ENCODE peak calls at places on chromosomes 11 and 22, in ten cellular contexts. R is OCI-LY7; H is RWPE1; U is HFF-Myc; A is activated CD8-positive, alpha-beta memory T cell treated with anti-CD3 and anti-CD28 coated beads for 48 hours; P is CD4-positive, CD25-positive, alpha-beta regulatory T cell; C is non-pigmented ciliary epithelial cell; F is psoas muscle; K is GF-D8; J is fibroblast of gingiva. Y is an unnamed sample.

GRCh38 chr22:42994917-42995562 is 19.9 kb downstream of the PACSIN2 start:
- DNase-seq in R (peak), H (peak), U (no peak), A (no peak), P (no peak), C (no peak), F (no peak), K (peak), J (peak), Y (peak)

GRCh38 chr11:113105584-113105983 is 144.4 kb downstream of the NCAM1 start:
- DNase-seq in R (no peak), H (no peak), U (no peak), A (no peak), P (no peak), C (no peak), F (no peak), K (no peak), J (no peak), Y (no peak)

GRCh38 chr11:123381817-123382554 is 48.1 kb upstream of the GRAMD1B start:
- DNase-seq in R (no peak), H (no peak), U (no peak), A (peak), P (peak), C (no peak), F (no peak), K (no peak), J (no peak), Y (no peak)

GRCh38 chr11:100808904-100809491 is 121.9 kb downstream of the ARHGAP42 start:
- DNase-seq in R (no peak), H (no peak), U (no peak), A (no peak), P (no peak), C (peak), F (no peak), K (no peak), J (no peak), Y (no peak)

GRCh38 chr22:45905326-45905923 is 71.5 kb downstream of the WNT7B start:
- DNase-seq in R (no peak), H (no peak), U (no peak), A (no peak), P (no peak), C (no peak), F (no peak), K (no peak), J (no peak), Y (no peak)

GRCh38 chr11:108912587-108912986 is 247.7 kb downstream of the DDX10 start:
- DNase-seq in R (no peak), H (no peak), U (no peak), A (no peak), P (no peak), C (no peak), F (no peak), K (no peak), J (no peak), Y (no peak)

GRCh38 chr22:40665312-40665711 is 14.0 kb upstream of the MCHR1 start:
- DNase-seq in R (no peak), H (no peak), U (no peak), A (no peak), P (no peak), C (no peak), F (no peak), K (no peak), J (peak), Y (no peak)

GRCh38 chr11:68127791-68128681 is 6.8 kb upstream of the CHKA start:
- DNase-seq in R (no peak), H (no peak), U (no peak), A (no peak), P (no peak), C (peak), F (peak), K (no peak), J (peak), Y (no peak)

GRCh38 chr11:122727101-122727929 is 71.8 kb downstream of the UBASH3B start:
- DNase-seq in R (peak), H (no peak), U (no peak), A (no peak), P (peak), C (no peak), F (no peak), K (no peak), J (peak), Y (peak)

GRCh38 chr11:61883327-61883726 is 8.0 kb downstream of the FADS3 start:
- DNase-seq in R (no peak), H (no peak), U (no peak), A (no peak), P (no peak), C (no peak), F (no peak), K (no peak), J (no peak), Y (no peak)

GRCh38 chr11:44464741-44465140 is 100.7 kb upstream of the CD82 start:
- DNase-seq in R (peak), H (no peak), U (no peak), A (no peak), P (no peak), C (no peak), F (no peak), K (no peak), J (no peak), Y (peak)

GRCh38 chr11:42974510-42974909 is 337.3 kb upstream of the API5 start:
- DNase-seq in R (no peak), H (no peak), U (no peak), A (no peak), P (no peak), C (no peak), F (no peak), K (no peak), J (no peak), Y (peak)

GRCh38 chr11:135037828-135038227 is 625.8 kb upstream of the B3GAT1 start:
- DNase-seq in R (no peak), H (no peak), U (no peak), A (no peak), P (no peak), C (no peak), F (no peak), K (no peak), J (no peak), Y (no peak)

GRCh38 chr22:20571078-20571503 is 63.7 kb downstream of the MED15 start:
- DNase-seq in R (no peak), H (no peak), U (no peak), A (no peak), P (peak), C (no peak), F (no peak), K (no peak), J (no peak), Y (no peak)

GRCh38 chr11:56688554-56688953 is 10.3 kb upstream of the OR9G1 start:
- DNase-seq in R (no peak), H (no peak), U (no peak), A (no peak), P (no peak), C (no peak), F (no peak), K (no peak), J (no peak), Y (no peak)

GRCh38 chr22:17501679-17502285 is 61.5 kb upstream of the SLC25A18 start:
- DNase-seq in R (peak), H (peak), U (peak), A (no peak), P (peak), C (peak), F (no peak), K (peak), J (peak), Y (peak)

GRCh38 chr11:3001496-3001895 is 9.4 kb upstream of the NAP1L4 start:
- DNase-seq in R (no peak), H (no peak), U (no peak), A (no peak), P (no peak), C (no peak), F (no peak), K (no peak), J (no peak), Y (no peak)

GRCh38 chr22:39148727-39149535 is 3.5 kb downstream of the CBX7 start:
- DNase-seq in R (peak), H (no peak), U (no peak), A (peak), P (peak), C (no peak), F (peak), K (no peak), J (no peak), Y (peak)

GRCh38 chr11:702731-703461 is 3.1 kb upstream of the EPS8L2 start:
- DNase-seq in R (no peak), H (no peak), U (no peak), A (no peak), P (no peak), C (no peak), F (peak), K (no peak), J (peak), Y (no peak)

GRCh38 chr11:12543596-12544415 is 130.4 kb upstream of the TEAD1 start:
- DNase-seq in R (no peak), H (peak), U (no peak), A (no peak), P (no peak), C (no peak), F (no peak), K (no peak), J (no peak), Y (no peak)

GRCh38 chr22:25749420-25750169 is 7.6 kb downstream of the MYO18B start:
- DNase-seq in R (no peak), H (no peak), U (no peak), A (no peak), P (peak), C (no peak), F (no peak), K (no peak), J (no peak), Y (no peak)

GRCh38 chr11:130674686-130675085 is 226.2 kb downstream of the ADAMTS15 start:
- DNase-seq in R (no peak), H (no peak), U (no peak), A (no peak), P (no peak), C (no peak), F (no peak), K (no peak), J (peak), Y (no peak)

GRCh38 chr11:1546536-1547466 is 25.3 kb downstream of the DUSP8 start:
- DNase-seq in R (peak), H (peak), U (no peak), A (no peak), P (peak), C (no peak), F (peak), K (no peak), J (no peak), Y (peak)

GRCh38 chr11:61133956-61134662 is 27.1 kb downstream of the VPS37C start:
- DNase-seq in R (no peak), H (no peak), U (no peak), A (no peak), P (no peak), C (no peak), F (no peak), K (no peak), J (no peak), Y (no peak)

GRCh38 chr11:83033972-83034672 is 37.6 kb downstream of the RAB30 start:
- DNase-seq in R (no peak), H (peak), U (peak), A (no peak), P (no peak), C (no peak), F (peak), K (no peak), J (peak), Y (peak)

GRCh38 chr11:2777871-2778629 is 78.3 kb upstream of the KCNQ1OT1 start:
- DNase-seq in R (no peak), H (no peak), U (no peak), A (no peak), P (no peak), C (no peak), F (peak), K (no peak), J (no peak), Y (no peak)

GRCh38 chr11:109241988-109242387 is 180.0 kb upstream of the C11orf87 start:
- DNase-seq in R (no peak), H (peak), U (no peak), A (no peak), P (no peak), C (no peak), F (no peak), K (no peak), J (no peak), Y (no peak)

GRCh38 chr11:23278121-23278520 is 417.8 kb upstream of the CCDC179 start:
- DNase-seq in R (no peak), H (peak), U (peak), A (no peak), P (no peak), C (peak), F (no peak), K (no peak), J (peak), Y (no peak)

GRCh38 chr11:75541301-75541929 is 15.7 kb upstream of the GDPD5 start:
- DNase-seq in R (no peak), H (no peak), U (no peak), A (no peak), P (no peak), C (no peak), F (no peak), K (no peak), J (no peak), Y (no peak)

GRCh38 chr22:47654922-47655451 is 892.5 kb downstream of the TBC1D22A start:
- DNase-seq in R (no peak), H (no peak), U (no peak), A (no peak), P (no peak), C (no peak), F (no peak), K (no peak), J (no peak), Y (no peak)

GRCh38 chr11:40797981-40798380 is 661.5 kb downstream of the LRRC4C start:
- DNase-seq in R (no peak), H (peak), U (no peak), A (no peak), P (no peak), C (peak), F (no peak), K (no peak), J (no peak), Y (no peak)

GRCh38 chr22:39178206-39179111 is 26.0 kb upstream of the CBX7 start:
- DNase-seq in R (no peak), H (no peak), U (no peak), A (no peak), P (peak), C (no peak), F (no peak), K (no peak), J (peak), Y (no peak)

GRCh38 chr22:42725606-42726355 is 5.1 kb upstream of the A4GALT start:
- DNase-seq in R (no peak), H (no peak), U (no peak), A (no peak), P (no peak), C (no peak), F (no peak), K (peak), J (no peak), Y (no peak)

GRCh38 chr22:18947905-18948304 is 11.8 kb upstream of the PRODH start:
- DNase-seq in R (no peak), H (no peak), U (no peak), A (no peak), P (no peak), C (no peak), F (no peak), K (no peak), J (no peak), Y (no peak)

GRCh38 chr11:112593440-112593839 is 332.8 kb upstream of the PLET1 start:
- DNase-seq in R (no peak), H (no peak), U (no peak), A (no peak), P (no peak), C (no peak), F (no peak), K (no peak), J (no peak), Y (no peak)

GRCh38 chr11:64120951-64121569 is 44.9 kb downstream of the MACROD1 start:
- DNase-seq in R (no peak), H (peak), U (no peak), A (no peak), P (no peak), C (no peak), F (no peak), K (no peak), J (no peak), Y (no peak)

GRCh38 chr11:12552677-12553076 is 121.5 kb upstream of the TEAD1 start:
- DNase-seq in R (no peak), H (no peak), U (no peak), A (no peak), P (no peak), C (peak), F (no peak), K (no peak), J (peak), Y (no peak)

GRCh38 chr11:31607914-31608313 is 98.3 kb downstream of the ELP4 start:
- DNase-seq in R (no peak), H (no peak), U (no peak), A (no peak), P (no peak), C (no peak), F (no peak), K (no peak), J (no peak), Y (no peak)

GRCh38 chr11:27282141-27282590 is 80.8 kb downstream of the CCDC34 start:
- DNase-seq in R (no peak), H (no peak), U (peak), A (no peak), P (no peak), C (peak), F (peak), K (no peak), J (peak), Y (no peak)